ENCODE peak calls at places on chromosomes 13 and 19, in nine cellular contexts. U, Q, P, T, G, S, L, M and R are unnamed samples. For H3K4me1, the result is how much of the 10 kb centered on the place peaks cover.

GRCh38 chr13:51785592-51786424 is 18.2 kb downstream of the DHRS12 start:
- DNase-seq in U (peak), Q (peak), P (no peak), T (no peak), G (peak), S (no peak), L (peak), M (no peak), R (peak)

GRCh38 chr13:36866232-36866631 is 47.2 kb downstream of the RFXAP start:
- DNase-seq in U (no peak), Q (no peak), P (no peak), T (no peak), G (no peak), S (no peak), L (no peak), M (no peak), R (no peak)

GRCh38 chr19:30131722-30132291 is 189.8 kb downstream of the URI1 start:
- DNase-seq in U (no peak), Q (no peak), P (no peak), T (no peak), G (no peak), S (no peak), L (no peak), M (no peak), R (no peak)

GRCh38 chr13:108902557-108903155 is 273.2 kb downstream of the MYO16 start:
- DNase-seq in U (no peak), Q (no peak), P (no peak), T (no peak), G (no peak), S (no peak), L (no peak), M (no peak), R (peak)

GRCh38 chr19:29576761-29577661 is 29.1 kb upstream of the POP4 start:
- DNase-seq in U (no peak), Q (no peak), P (no peak), T (no peak), G (peak), S (no peak), L (no peak), M (no peak), R (no peak)

GRCh38 chr19:4391701-4392543 is 8.4 kb downstream of the SH3GL1 start:
- DNase-seq in U (peak), Q (no peak), P (no peak), T (no peak), G (peak), S (no peak), L (peak), M (peak), R (peak)

GRCh38 chr13:24784319-24784718 is 20.4 kb downstream of the RNF17 start:
- DNase-seq in U (no peak), Q (no peak), P (no peak), T (no peak), G (no peak), S (no peak), L (no peak), M (no peak), R (no peak)

GRCh38 chr19:56348289-56348877 is 33.7 kb upstream of the ZSCAN5A start:
- DNase-seq in U (no peak), Q (no peak), P (no peak), T (peak), G (peak), S (no peak), L (no peak), M (no peak), R (peak)

GRCh38 chr19:44374789-44375188 is 18.3 kb upstream of the ZNF112 start:
- DNase-seq in U (no peak), Q (no peak), P (no peak), T (no peak), G (no peak), S (no peak), L (no peak), M (no peak), R (no peak)
- H3K4me1 ChIP-seq in U (under half), Q (under half), P (under half), T (under half), G (under half), S (under half), L (under half), M (under half), R (under half)

GRCh38 chr13:20136781-20137703 is 23.8 kb downstream of the GJA3 start:
- DNase-seq in U (no peak), Q (peak), P (no peak), T (peak), G (peak), S (no peak), L (no peak), M (peak), R (no peak)
- H3K4me3 ChIP-seq in U (no peak), Q (peak), P (no peak), T (peak), G (no peak), S (no peak), L (no peak), M (no peak), R (no peak)

GRCh38 chr13:110346661-110347067 is 39.6 kb downstream of the COL4A2 start:
- DNase-seq in U (no peak), Q (no peak), P (no peak), T (peak), G (no peak), S (no peak), L (no peak), M (no peak), R (no peak)
- H3K27ac ChIP-seq in U (no peak), Q (peak), P (no peak), T (peak), G (no peak), S (no peak), L (no peak), M (no peak), R (no peak)

DNA sequence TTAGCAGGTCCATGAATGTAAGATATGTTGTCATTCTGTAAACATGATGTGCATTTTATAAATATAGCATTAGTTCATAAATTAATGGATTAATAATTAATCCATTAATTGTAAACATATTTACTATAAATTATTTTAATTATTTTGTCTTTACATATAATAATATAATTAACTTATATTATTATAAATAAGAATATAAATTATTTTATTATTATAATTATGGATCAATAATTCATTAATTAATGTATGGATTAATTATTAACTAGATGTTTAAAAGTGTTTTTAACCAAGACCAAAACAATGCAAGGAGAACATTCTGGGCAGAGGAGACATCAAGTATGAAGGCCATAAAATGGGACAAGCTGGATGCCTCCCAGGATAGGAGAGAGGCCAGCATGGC is 72.0 kb downstream of the RUBCNL start:
- DNase-seq in U (no peak), Q (no peak), P (no peak), T (no peak), G (no peak), S (no peak), L (no peak), M (no peak), R (no peak)
- H3K4me1 ChIP-seq in U (under half), Q (under half), P (under half), T (under half), G (under half), S (under half), L (under half), M (under half), R (under half)

DNA sequence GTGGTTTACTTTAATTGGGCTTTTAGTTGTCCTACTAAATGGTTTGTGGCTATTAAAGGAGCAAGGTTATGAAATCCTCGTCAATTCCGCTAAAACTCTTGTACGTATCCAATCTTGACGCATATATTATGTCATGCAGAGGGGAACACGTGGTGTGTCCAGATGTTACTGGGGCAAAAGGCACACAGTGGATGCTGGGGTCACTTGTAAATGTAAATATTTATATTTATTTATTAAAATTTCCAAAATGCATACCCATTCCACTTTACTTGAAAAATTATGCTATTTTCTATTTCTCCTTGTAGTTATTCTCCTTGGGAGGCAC is 36.7 kb upstream of the SLC46A3 start:
- DNase-seq in U (no peak), Q (no peak), P (no peak), T (no peak), G (no peak), S (no peak), L (no peak), M (no peak), R (no peak)
- H3K4me3 ChIP-seq in U (no peak), Q (no peak), P (no peak), T (no peak), G (no peak), S (no peak), L (no peak), M (no peak), R (no peak)

GRCh38 chr19:16325671-16326400 is 1.2 kb downstream of the KLF2 start:
- DNase-seq in U (peak), Q (no peak), P (peak), T (no peak), G (peak), S (peak), L (no peak), M (peak), R (no peak)

GRCh38 chr19:16324384-16325160 is at the start of gene KLF2:
- DNase-seq in U (peak), Q (peak), P (no peak), T (peak), G (peak), S (peak), L (peak), M (peak), R (peak)

GRCh38 chr19:16323532-16323931 is 1.1 kb upstream of the KLF2 start:
- DNase-seq in U (no peak), Q (no peak), P (no peak), T (no peak), G (no peak), S (no peak), L (no peak), M (no peak), R (no peak)

GRCh38 chr19:16325161-16325527 is 518 bp downstream of the KLF2 start:
- DNase-seq in U (peak), Q (no peak), P (no peak), T (peak), G (no peak), S (no peak), L (no peak), M (peak), R (peak)

GRCh38 chr19:16324064-16324383 is 602 bp upstream of the KLF2 start:
- DNase-seq in U (no peak), Q (no peak), P (no peak), T (no peak), G (no peak), S (no peak), L (no peak), M (no peak), R (no peak)
- H3K27ac ChIP-seq in U (peak), Q (peak), P (no peak), T (no peak), G (peak), S (peak), L (peak), M (peak), R (peak)

DNA sequence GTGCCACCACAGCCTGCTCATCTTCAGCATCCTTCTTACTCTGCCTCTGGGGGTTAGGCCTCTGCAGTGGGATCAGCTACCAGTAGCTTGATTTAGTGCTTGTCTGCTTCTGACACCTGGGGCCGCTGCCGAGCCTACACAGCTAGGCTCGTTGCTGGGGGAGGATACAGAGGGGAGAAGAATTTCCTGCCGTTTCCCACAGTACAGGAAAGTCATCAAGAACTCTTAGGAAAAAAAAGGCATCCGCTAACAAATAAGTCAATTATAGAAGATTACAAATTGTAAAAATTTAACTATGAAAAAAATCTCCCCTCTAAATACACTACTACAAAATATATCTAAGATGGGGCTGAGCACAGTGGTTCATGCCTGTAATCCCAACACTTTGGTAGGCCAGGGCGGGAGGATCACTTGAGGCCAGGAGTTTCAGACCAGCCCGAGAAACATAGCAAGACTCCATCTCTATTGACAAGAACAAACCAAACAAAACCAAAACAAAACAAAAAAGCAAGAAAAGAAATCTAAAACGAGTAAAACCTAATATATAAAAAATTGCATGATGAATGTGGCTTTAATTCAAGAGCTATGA is 26.7 kb downstream of the LATS2 start:
- DNase-seq in U (peak), Q (no peak), P (peak), T (no peak), G (peak), S (no peak), L (peak), M (no peak), R (no peak)
- H3K4me1 ChIP-seq in U (under half), Q (under half), P (under half), T (under half), G (under half), S (under half), L (half or more), M (under half), R (under half)

GRCh38 chr19:41999878-42000208 is 5.8 kb upstream of the ATP1A3 start:
- DNase-seq in U (no peak), Q (no peak), P (no peak), T (no peak), G (no peak), S (no peak), L (no peak), M (no peak), R (no peak)

GRCh38 chr19:41997121-41997850 is 3.3 kb upstream of the ATP1A3 start:
- DNase-seq in U (peak), Q (peak), P (no peak), T (peak), G (peak), S (no peak), L (peak), M (no peak), R (peak)

GRCh38 chr19:41999071-41999877 is 5.2 kb upstream of the ATP1A3 start:
- DNase-seq in U (no peak), Q (no peak), P (no peak), T (no peak), G (no peak), S (no peak), L (no peak), M (no peak), R (no peak)

GRCh38 chr19:41997851-41998229 is 3.8 kb upstream of the ATP1A3 start:
- DNase-seq in U (peak), Q (no peak), P (no peak), T (no peak), G (no peak), S (no peak), L (no peak), M (no peak), R (no peak)

GRCh38 chr19:41998246-41999020 is 4.4 kb upstream of the ATP1A3 start:
- DNase-seq in U (peak), Q (peak), P (no peak), T (peak), G (peak), S (no peak), L (no peak), M (no peak), R (no peak)
- H3K4me3 ChIP-seq in U (no peak), Q (peak), P (no peak), T (no peak), G (no peak), S (no peak), L (no peak), M (no peak), R (no peak)

DNA sequence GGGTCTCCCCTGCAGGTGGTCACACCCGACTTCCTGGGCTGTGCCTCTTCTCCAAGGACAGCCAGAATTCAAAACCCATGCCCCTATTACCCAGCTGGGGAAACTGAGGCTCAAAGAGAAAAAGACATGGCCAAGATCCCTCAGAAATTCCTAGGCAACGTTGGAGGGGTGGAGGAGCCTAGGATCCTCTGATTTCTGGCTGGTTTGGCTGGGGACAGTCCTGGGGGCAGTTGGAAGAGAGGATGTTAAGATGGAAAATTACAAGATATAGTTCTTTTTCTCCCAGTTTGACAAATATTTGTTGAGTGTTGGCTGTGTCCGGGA is 2.4 kb downstream of the VASP start:
- DNase-seq in U (no peak), Q (no peak), P (no peak), T (no peak), G (no peak), S (no peak), L (no peak), M (no peak), R (no peak)
- H3K27ac ChIP-seq in U (peak), Q (peak), P (no peak), T (peak), G (peak), S (peak), L (peak), M (peak), R (no peak)